ENCODE peak calls at places on chromosomes 4 and X, in six cellular contexts. One of them, this sample, is unnamed.

GRCh38 chrX:136147966-136148365 is 633 bp downstream of the FHL1 start:
- DNase-seq in progenitor cell of endocrine pancreas: no peak
- DNase-seq in mesothelial cell of epicardium: no peak
- DNase-seq in tibial nerve: no peak
- DNase-seq in WERI-Rb-1: no peak
- DNase-seq in activated B cell treated with CpG ODN at 0.5 μM for 24 hours: peak
- DNase-seq in this sample: no peak

GRCh38 chr4:82201303-82201702 is 172.5 kb downstream of the HNRNPD start:
- DNase-seq in progenitor cell of endocrine pancreas: no peak
- DNase-seq in mesothelial cell of epicardium: no peak
- DNase-seq in tibial nerve: no peak
- DNase-seq in WERI-Rb-1: no peak
- DNase-seq in activated B cell treated with CpG ODN at 0.5 μM for 24 hours: no peak
- DNase-seq in this sample: no peak

GRCh38 chr4:113952452-113953029 is 26.9 kb downstream of the ARSJ start:
- DNase-seq in progenitor cell of endocrine pancreas: peak
- DNase-seq in mesothelial cell of epicardium: no peak
- DNase-seq in tibial nerve: no peak
- DNase-seq in WERI-Rb-1: peak
- DNase-seq in activated B cell treated with CpG ODN at 0.5 μM for 24 hours: no peak
- DNase-seq in this sample: no peak

GRCh38 chr4:7358100-7358735 is 76.5 kb downstream of the PSAPL1 start:
- DNase-seq in progenitor cell of endocrine pancreas: no peak
- DNase-seq in mesothelial cell of epicardium: no peak
- DNase-seq in tibial nerve: no peak
- DNase-seq in WERI-Rb-1: peak
- DNase-seq in activated B cell treated with CpG ODN at 0.5 μM for 24 hours: no peak
- DNase-seq in this sample: no peak

GRCh38 chr4:57078685-57079521 is 31.3 kb downstream of the IGFBP7 start:
- DNase-seq in progenitor cell of endocrine pancreas: no peak
- DNase-seq in mesothelial cell of epicardium: peak
- DNase-seq in tibial nerve: no peak
- DNase-seq in WERI-Rb-1: no peak
- DNase-seq in activated B cell treated with CpG ODN at 0.5 μM for 24 hours: no peak
- DNase-seq in this sample: no peak

GRCh38 chr4:104677122-104677521 is 182.4 kb upstream of the CXXC4 start:
- DNase-seq in progenitor cell of endocrine pancreas: no peak
- DNase-seq in mesothelial cell of epicardium: peak
- DNase-seq in tibial nerve: no peak
- DNase-seq in WERI-Rb-1: no peak
- DNase-seq in activated B cell treated with CpG ODN at 0.5 μM for 24 hours: no peak
- DNase-seq in this sample: no peak

GRCh38 chrX:69277961-69278795 is 112.9 kb upstream of the PJA1 start:
- DNase-seq in progenitor cell of endocrine pancreas: peak
- DNase-seq in mesothelial cell of epicardium: peak
- DNase-seq in tibial nerve: no peak
- DNase-seq in WERI-Rb-1: no peak
- DNase-seq in activated B cell treated with CpG ODN at 0.5 μM for 24 hours: no peak
- DNase-seq in this sample: no peak

GRCh38 chrX:25873196-25873595 is 264.9 kb upstream of the MAGEB18 start:
- DNase-seq in progenitor cell of endocrine pancreas: no peak
- DNase-seq in mesothelial cell of epicardium: no peak
- DNase-seq in tibial nerve: no peak
- DNase-seq in WERI-Rb-1: no peak
- DNase-seq in activated B cell treated with CpG ODN at 0.5 μM for 24 hours: no peak
- DNase-seq in this sample: no peak

GRCh38 chrX:10119399-10119990 is 37.3 kb upstream of the CLCN4 start:
- DNase-seq in progenitor cell of endocrine pancreas: peak
- DNase-seq in mesothelial cell of epicardium: peak
- DNase-seq in tibial nerve: peak
- DNase-seq in WERI-Rb-1: peak
- DNase-seq in activated B cell treated with CpG ODN at 0.5 μM for 24 hours: peak
- DNase-seq in this sample: peak

GRCh38 chrX:55907968-55908607 is 190.5 kb downstream of the RRAGB start:
- DNase-seq in progenitor cell of endocrine pancreas: peak
- DNase-seq in mesothelial cell of epicardium: peak
- DNase-seq in tibial nerve: no peak
- DNase-seq in WERI-Rb-1: no peak
- DNase-seq in activated B cell treated with CpG ODN at 0.5 μM for 24 hours: peak
- DNase-seq in this sample: no peak

GRCh38 chr4:76212851-76213414 is 691 bp downstream of the SCARB2 start:
- DNase-seq in progenitor cell of endocrine pancreas: no peak
- DNase-seq in mesothelial cell of epicardium: peak
- DNase-seq in tibial nerve: no peak
- DNase-seq in WERI-Rb-1: no peak
- DNase-seq in activated B cell treated with CpG ODN at 0.5 μM for 24 hours: peak
- DNase-seq in this sample: no peak

GRCh38 chr4:108110450-108110849 is 58.3 kb downstream of the LEF1 start:
- DNase-seq in progenitor cell of endocrine pancreas: no peak
- DNase-seq in mesothelial cell of epicardium: no peak
- DNase-seq in tibial nerve: no peak
- DNase-seq in WERI-Rb-1: no peak
- DNase-seq in activated B cell treated with CpG ODN at 0.5 μM for 24 hours: no peak
- DNase-seq in this sample: no peak

GRCh38 chrX:39772057-39772832 is 325.5 kb downstream of the BCOR start:
- DNase-seq in progenitor cell of endocrine pancreas: no peak
- DNase-seq in mesothelial cell of epicardium: no peak
- DNase-seq in tibial nerve: no peak
- DNase-seq in WERI-Rb-1: no peak
- DNase-seq in activated B cell treated with CpG ODN at 0.5 μM for 24 hours: no peak
- DNase-seq in this sample: no peak

GRCh38 chr4:211033-211511 is 86.8 kb downstream of the ZNF718 start:
- DNase-seq in progenitor cell of endocrine pancreas: no peak
- DNase-seq in mesothelial cell of epicardium: no peak
- DNase-seq in tibial nerve: no peak
- DNase-seq in WERI-Rb-1: no peak
- DNase-seq in activated B cell treated with CpG ODN at 0.5 μM for 24 hours: no peak
- DNase-seq in this sample: no peak

GRCh38 chrX:75151828-75152592 is 4.1 kb downstream of the ABCB7 start:
- DNase-seq in progenitor cell of endocrine pancreas: no peak
- DNase-seq in mesothelial cell of epicardium: no peak
- DNase-seq in tibial nerve: no peak
- DNase-seq in WERI-Rb-1: no peak
- DNase-seq in activated B cell treated with CpG ODN at 0.5 μM for 24 hours: no peak
- DNase-seq in this sample: no peak

GRCh38 chr4:2253160-2254084 is 8.5 kb downstream of the MXD4 start:
- DNase-seq in progenitor cell of endocrine pancreas: no peak
- DNase-seq in mesothelial cell of epicardium: no peak
- DNase-seq in tibial nerve: peak
- DNase-seq in WERI-Rb-1: no peak
- DNase-seq in activated B cell treated with CpG ODN at 0.5 μM for 24 hours: peak
- DNase-seq in this sample: peak

GRCh38 chr4:48629458-48629857 is 139.4 kb downstream of the ZAR1 start:
- DNase-seq in progenitor cell of endocrine pancreas: no peak
- DNase-seq in mesothelial cell of epicardium: no peak
- DNase-seq in tibial nerve: no peak
- DNase-seq in WERI-Rb-1: no peak
- DNase-seq in activated B cell treated with CpG ODN at 0.5 μM for 24 hours: no peak
- DNase-seq in this sample: no peak

GRCh38 chrX:113947548-113947947 is 636.3 kb upstream of the HTR2C start:
- DNase-seq in progenitor cell of endocrine pancreas: no peak
- DNase-seq in mesothelial cell of epicardium: no peak
- DNase-seq in tibial nerve: no peak
- DNase-seq in WERI-Rb-1: no peak
- DNase-seq in activated B cell treated with CpG ODN at 0.5 μM for 24 hours: no peak
- DNase-seq in this sample: no peak

GRCh38 chr4:60389636-60390035 is 810.5 kb upstream of the ADGRL3 start:
- DNase-seq in progenitor cell of endocrine pancreas: no peak
- DNase-seq in mesothelial cell of epicardium: no peak
- DNase-seq in tibial nerve: no peak
- DNase-seq in WERI-Rb-1: no peak
- DNase-seq in activated B cell treated with CpG ODN at 0.5 μM for 24 hours: no peak
- DNase-seq in this sample: no peak

GRCh38 chr4:92305878-92306520 is 2.2 kb downstream of the GRID2 start:
- DNase-seq in progenitor cell of endocrine pancreas: no peak
- DNase-seq in mesothelial cell of epicardium: peak
- DNase-seq in tibial nerve: no peak
- DNase-seq in WERI-Rb-1: peak
- DNase-seq in activated B cell treated with CpG ODN at 0.5 μM for 24 hours: no peak
- DNase-seq in this sample: no peak

GRCh38 chr4:13432453-13432852 is 51.7 kb downstream of the RAB28 start:
- DNase-seq in progenitor cell of endocrine pancreas: no peak
- DNase-seq in mesothelial cell of epicardium: no peak
- DNase-seq in tibial nerve: no peak
- DNase-seq in WERI-Rb-1: no peak
- DNase-seq in activated B cell treated with CpG ODN at 0.5 μM for 24 hours: no peak
- DNase-seq in this sample: no peak

GRCh38 chr4:127997534-127998388 is 32.6 kb downstream of the ABHD18 start:
- DNase-seq in progenitor cell of endocrine pancreas: no peak
- DNase-seq in mesothelial cell of epicardium: no peak
- DNase-seq in tibial nerve: no peak
- DNase-seq in WERI-Rb-1: peak
- DNase-seq in activated B cell treated with CpG ODN at 0.5 μM for 24 hours: no peak
- DNase-seq in this sample: no peak

GRCh38 chrX:72348247-72348979 is 42.7 kb upstream of the CITED1 start:
- DNase-seq in progenitor cell of endocrine pancreas: no peak
- DNase-seq in mesothelial cell of epicardium: no peak
- DNase-seq in tibial nerve: no peak
- DNase-seq in WERI-Rb-1: no peak
- DNase-seq in activated B cell treated with CpG ODN at 0.5 μM for 24 hours: no peak
- DNase-seq in this sample: no peak

GRCh38 chr4:80062527-80062926 is 10.5 kb downstream of the ANTXR2 start:
- DNase-seq in progenitor cell of endocrine pancreas: no peak
- DNase-seq in mesothelial cell of epicardium: no peak
- DNase-seq in tibial nerve: no peak
- DNase-seq in WERI-Rb-1: no peak
- DNase-seq in activated B cell treated with CpG ODN at 0.5 μM for 24 hours: no peak
- DNase-seq in this sample: no peak

GRCh38 chr4:155423671-155424070 is 46.9 kb upstream of the MAP9 start:
- DNase-seq in progenitor cell of endocrine pancreas: no peak
- DNase-seq in mesothelial cell of epicardium: no peak
- DNase-seq in tibial nerve: no peak
- DNase-seq in WERI-Rb-1: no peak
- DNase-seq in activated B cell treated with CpG ODN at 0.5 μM for 24 hours: no peak
- DNase-seq in this sample: no peak

GRCh38 chrX:106948641-106949040 is 28.4 kb downstream of the CLDN2 start:
- DNase-seq in progenitor cell of endocrine pancreas: no peak
- DNase-seq in mesothelial cell of epicardium: no peak
- DNase-seq in tibial nerve: no peak
- DNase-seq in WERI-Rb-1: no peak
- DNase-seq in activated B cell treated with CpG ODN at 0.5 μM for 24 hours: no peak
- DNase-seq in this sample: no peak

DNA sequence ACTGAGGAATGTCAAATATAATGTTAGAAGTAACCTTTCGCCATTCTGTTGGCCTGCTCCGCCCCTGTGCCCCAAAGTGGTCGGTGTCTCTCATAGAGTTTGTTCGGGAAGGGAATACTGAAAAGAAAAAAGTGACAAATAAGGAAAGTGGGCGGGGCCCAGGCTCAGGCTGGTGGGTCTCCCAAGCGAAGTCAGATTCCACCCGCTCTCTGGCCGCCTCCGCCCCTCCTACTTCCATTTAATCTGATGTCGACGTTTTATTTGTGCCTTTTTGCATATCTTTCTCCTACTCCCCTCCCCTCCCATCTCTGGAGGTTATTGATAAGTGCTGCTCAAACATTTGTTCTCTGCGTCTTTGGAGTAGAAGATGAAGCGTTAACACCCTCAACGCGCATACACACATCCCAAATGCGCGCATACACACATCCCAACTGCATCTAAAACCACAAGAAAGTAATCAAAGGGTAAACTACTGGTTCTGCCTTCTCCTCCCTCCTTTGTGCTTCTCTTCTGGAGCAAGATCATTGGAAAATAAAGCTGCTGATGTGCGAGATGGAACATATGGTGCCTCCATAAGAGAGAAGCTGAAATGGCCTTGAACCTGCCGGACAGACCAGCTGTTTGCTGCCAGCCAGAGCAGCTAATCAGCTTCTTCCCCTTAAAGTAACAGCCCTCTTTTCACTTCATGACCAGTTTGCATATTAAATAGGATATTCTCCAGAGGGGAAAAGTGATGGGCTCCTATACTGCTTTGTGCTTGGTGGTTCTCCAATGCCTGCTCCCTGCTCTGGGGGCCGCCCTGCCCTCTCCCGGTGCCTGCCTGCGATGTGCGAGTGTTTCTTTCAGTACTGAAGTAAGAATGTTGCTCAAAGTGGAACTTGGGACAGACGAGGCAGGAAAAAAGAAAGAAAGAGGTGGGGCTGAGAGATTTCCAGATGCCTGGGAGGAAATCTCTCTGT is 3.1 kb downstream of the MAMLD1 start:
- DNase-seq in progenitor cell of endocrine pancreas: no peak
- DNase-seq in mesothelial cell of epicardium: peak
- DNase-seq in tibial nerve: peak
- DNase-seq in WERI-Rb-1: peak
- DNase-seq in activated B cell treated with CpG ODN at 0.5 μM for 24 hours: no peak
- DNase-seq in this sample: no peak
- TF ChIP-seq CTCF in progenitor cell of endocrine pancreas: no peak
- TF ChIP-seq CTCF in mesothelial cell of epicardium: no peak
- TF ChIP-seq CTCF in tibial nerve: no peak
- TF ChIP-seq CTCF in WERI-Rb-1: no peak
- TF ChIP-seq CTCF in activated B cell treated with CpG ODN at 0.5 μM for 24 hours: no peak
- TF ChIP-seq CTCF in this sample: no peak

DNA sequence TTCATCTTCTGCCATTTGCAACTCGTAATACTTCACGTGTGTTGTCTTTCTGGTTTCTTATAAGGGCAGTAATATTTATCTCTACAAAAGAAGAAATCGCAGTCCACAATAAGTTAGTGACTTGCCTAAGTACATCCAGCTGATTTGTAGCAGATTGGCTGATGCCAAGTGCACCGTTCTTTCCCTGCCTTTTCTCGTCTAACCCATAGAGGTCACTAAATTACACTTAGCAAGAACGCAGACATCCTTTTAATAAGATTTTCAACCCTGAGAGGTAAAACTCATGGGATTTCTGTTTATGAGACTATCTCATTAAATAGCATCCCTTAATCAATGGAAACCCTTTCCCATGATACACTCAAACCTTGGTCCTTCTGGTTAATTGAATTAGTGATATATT is 408.6 kb upstream of the ACTRT1 start:
- DNase-seq in progenitor cell of endocrine pancreas: no peak
- DNase-seq in mesothelial cell of epicardium: no peak
- DNase-seq in tibial nerve: no peak
- DNase-seq in WERI-Rb-1: no peak
- DNase-seq in activated B cell treated with CpG ODN at 0.5 μM for 24 hours: no peak
- DNase-seq in this sample: no peak
- TF ChIP-seq CTCF in progenitor cell of endocrine pancreas: peak
- TF ChIP-seq CTCF in mesothelial cell of epicardium: no peak
- TF ChIP-seq CTCF in tibial nerve: no peak
- TF ChIP-seq CTCF in WERI-Rb-1: peak
- TF ChIP-seq CTCF in activated B cell treated with CpG ODN at 0.5 μM for 24 hours: no peak
- TF ChIP-seq CTCF in this sample: peak

DNA sequence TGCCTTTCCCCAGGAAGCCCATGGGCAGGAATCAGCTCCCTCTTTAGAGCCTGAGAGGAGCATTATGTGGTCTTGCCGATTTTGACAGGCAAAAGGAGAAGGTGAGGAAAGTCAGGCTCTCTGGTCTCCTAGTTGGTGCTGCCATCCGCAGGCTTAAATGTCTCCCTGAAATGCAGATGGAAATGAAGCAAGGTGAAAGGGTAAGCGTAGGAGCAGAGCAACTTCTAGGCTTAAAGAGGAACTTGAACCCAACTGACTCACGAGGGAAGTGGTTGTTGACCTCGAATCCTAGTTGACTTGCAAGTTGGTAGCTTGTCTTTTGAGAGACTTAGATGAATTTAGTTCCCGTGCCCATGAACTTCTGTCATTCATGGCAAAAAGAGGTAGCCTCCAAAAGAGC is 205.9 kb downstream of the PTTG2 start:
- DNase-seq in progenitor cell of endocrine pancreas: no peak
- DNase-seq in mesothelial cell of epicardium: no peak
- DNase-seq in tibial nerve: no peak
- DNase-seq in WERI-Rb-1: no peak
- DNase-seq in activated B cell treated with CpG ODN at 0.5 μM for 24 hours: no peak
- DNase-seq in this sample: no peak
- TF ChIP-seq CTCF in progenitor cell of endocrine pancreas: no peak
- TF ChIP-seq CTCF in mesothelial cell of epicardium: no peak
- TF ChIP-seq CTCF in tibial nerve: no peak
- TF ChIP-seq CTCF in WERI-Rb-1: peak
- TF ChIP-seq CTCF in activated B cell treated with CpG ODN at 0.5 μM for 24 hours: no peak
- TF ChIP-seq CTCF in this sample: no peak

GRCh38 chr4:30153427-30153826 is 566.7 kb upstream of the PCDH7 start:
- DNase-seq in progenitor cell of endocrine pancreas: no peak
- DNase-seq in mesothelial cell of epicardium: no peak
- DNase-seq in tibial nerve: no peak
- DNase-seq in WERI-Rb-1: no peak
- DNase-seq in activated B cell treated with CpG ODN at 0.5 μM for 24 hours: no peak
- DNase-seq in this sample: no peak
- TF ChIP-seq CTCF in progenitor cell of endocrine pancreas: no peak
- TF ChIP-seq CTCF in mesothelial cell of epicardium: no peak
- TF ChIP-seq CTCF in tibial nerve: no peak
- TF ChIP-seq CTCF in WERI-Rb-1: no peak
- TF ChIP-seq CTCF in activated B cell treated with CpG ODN at 0.5 μM for 24 hours: no peak
- TF ChIP-seq CTCF in this sample: no peak